ENCODE peak calls at places on chromosome X, in five cellular contexts. One of them, this sample, is unnamed.
A peak's percentile ranks its signal among the peaks of the same experiment; 100 is the strongest.

GRCh38 chrX:74449322-74449936 is 28.1 kb downstream of the SLC16A2 start:
- DNase-seq in H1: no peak
- DNase-seq in GM12878: no peak
- DNase-seq in WTC11: no peak
- DNase-seq in K562: no peak
- DNase-seq in this sample: no peak

GRCh38 chrX:69289046-69289838 is 124.0 kb upstream of the PJA1 start:
- DNase-seq in H1: no peak
- DNase-seq in GM12878: no peak
- DNase-seq in WTC11: no peak
- DNase-seq in K562: no peak
- DNase-seq in this sample: no peak

GRCh38 chrX:71224098-71224708 is 1.2 kb downstream of the GJB1 start:
- DNase-seq in H1: no peak
- DNase-seq in GM12878: no peak
- DNase-seq in WTC11: no peak
- DNase-seq in K562: no peak
- DNase-seq in this sample: no peak

GRCh38 chrX:331145-331771 is 12.7 kb upstream of the GTPBP6 start:
- DNase-seq in H1: no peak
- DNase-seq in GM12878: no peak
- DNase-seq in WTC11: peak; percentile 29
- DNase-seq in K562: no peak
- DNase-seq in this sample: no peak

GRCh38 chrX:152844256-152844655 is 13.4 kb downstream of the NSDHL start:
- DNase-seq in H1: no peak
- DNase-seq in GM12878: no peak
- DNase-seq in WTC11: no peak
- DNase-seq in K562: peak; percentile 14
- DNase-seq in this sample: no peak

GRCh38 chrX:78119521-78120227 is 15.6 kb downstream of the PGK1 start:
- DNase-seq in H1: no peak
- DNase-seq in GM12878: no peak
- DNase-seq in WTC11: no peak
- DNase-seq in K562: no peak
- DNase-seq in this sample: no peak

GRCh38 chrX:4380710-4381109 is 667.3 kb upstream of the PRKX start:
- DNase-seq in H1: no peak
- DNase-seq in GM12878: no peak
- DNase-seq in WTC11: no peak
- DNase-seq in K562: no peak
- DNase-seq in this sample: no peak

GRCh38 chrX:110172215-110172614 is 145.7 kb downstream of the AMMECR1 start:
- DNase-seq in H1: no peak
- DNase-seq in GM12878: peak; percentile 61
- DNase-seq in WTC11: no peak
- DNase-seq in K562: no peak
- DNase-seq in this sample: no peak

GRCh38 chrX:120759685-120760084 is 116.0 kb downstream of the CT47B1 start:
- DNase-seq in H1: no peak
- DNase-seq in GM12878: no peak
- DNase-seq in WTC11: no peak
- DNase-seq in K562: no peak
- DNase-seq in this sample: no peak

GRCh38 chrX:374566-374965 is 12.1 kb downstream of the PPP2R3B start:
- DNase-seq in H1: no peak
- DNase-seq in GM12878: no peak
- DNase-seq in WTC11: no peak
- DNase-seq in K562: no peak
- DNase-seq in this sample: no peak

GRCh38 chrX:13386636-13387035 is 66.8 kb upstream of the ATXN3L start:
- DNase-seq in H1: no peak
- DNase-seq in GM12878: no peak
- DNase-seq in WTC11: no peak
- DNase-seq in K562: no peak
- DNase-seq in this sample: peak; percentile 4

GRCh38 chrX:56763556-56764152 is 34.6 kb downstream of the NBDY start:
- DNase-seq in H1: no peak
- DNase-seq in GM12878: no peak
- DNase-seq in WTC11: no peak
- DNase-seq in K562: peak; percentile 1
- DNase-seq in this sample: peak; percentile 15

GRCh38 chrX:108199691-108200090 is 108.1 kb downstream of the ATG4A start:
- DNase-seq in H1: no peak
- DNase-seq in GM12878: no peak
- DNase-seq in WTC11: peak; percentile 18
- DNase-seq in K562: peak; percentile 34
- DNase-seq in this sample: peak; percentile 2

GRCh38 chrX:123087326-123087725 is 96.8 kb upstream of the GRIA3 start:
- DNase-seq in H1: no peak
- DNase-seq in GM12878: no peak
- DNase-seq in WTC11: no peak
- DNase-seq in K562: no peak
- DNase-seq in this sample: peak; percentile 81
- TF ChIP-seq CREB1 in H1: no peak
- TF ChIP-seq CREB1 in GM12878: no peak
- TF ChIP-seq CREB1 in WTC11: no peak
- TF ChIP-seq CREB1 in K562: no peak
- TF ChIP-seq CREB1 in this sample: no peak

GRCh38 chrX:118347131-118347530 is 1.2 kb downstream of the WDR44 start:
- DNase-seq in H1: no peak
- DNase-seq in GM12878: no peak
- DNase-seq in WTC11: no peak
- DNase-seq in K562: peak; percentile 71
- DNase-seq in this sample: peak; percentile 2
- TF ChIP-seq ATF2 in H1: no peak
- TF ChIP-seq ATF2 in GM12878: no peak
- TF ChIP-seq ATF2 in WTC11: no peak
- TF ChIP-seq ATF2 in K562: no peak
- TF ChIP-seq ATF2 in this sample: no peak

DNA sequence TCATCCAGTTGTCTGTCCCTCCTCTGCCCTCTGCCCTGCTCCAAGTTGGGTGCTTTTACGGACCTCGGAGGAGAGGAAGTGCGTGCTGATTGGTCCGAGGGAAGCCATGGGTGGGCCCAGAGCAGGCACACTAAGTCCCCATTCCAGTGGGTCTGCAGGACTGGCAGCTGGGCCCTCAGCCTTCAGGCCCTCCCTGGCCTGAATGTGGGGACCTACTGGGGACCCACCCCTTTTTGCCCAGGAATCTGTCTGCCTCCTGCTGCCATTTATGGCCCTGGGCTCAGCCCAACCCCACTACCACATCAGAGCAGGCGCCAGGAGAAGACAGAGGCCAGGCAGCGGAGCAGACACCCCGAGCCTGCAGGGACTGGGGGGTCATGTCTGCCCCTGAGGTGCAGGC is 169.6 kb downstream of the TEX13A start:
- DNase-seq in H1: no peak
- DNase-seq in GM12878: no peak
- DNase-seq in WTC11: no peak
- DNase-seq in K562: no peak
- DNase-seq in this sample: no peak
- TF ChIP-seq CREB1 in H1: no peak
- TF ChIP-seq CREB1 in GM12878: no peak
- TF ChIP-seq CREB1 in WTC11: no peak
- TF ChIP-seq CREB1 in K562: no peak
- TF ChIP-seq CREB1 in this sample: no peak

DNA sequence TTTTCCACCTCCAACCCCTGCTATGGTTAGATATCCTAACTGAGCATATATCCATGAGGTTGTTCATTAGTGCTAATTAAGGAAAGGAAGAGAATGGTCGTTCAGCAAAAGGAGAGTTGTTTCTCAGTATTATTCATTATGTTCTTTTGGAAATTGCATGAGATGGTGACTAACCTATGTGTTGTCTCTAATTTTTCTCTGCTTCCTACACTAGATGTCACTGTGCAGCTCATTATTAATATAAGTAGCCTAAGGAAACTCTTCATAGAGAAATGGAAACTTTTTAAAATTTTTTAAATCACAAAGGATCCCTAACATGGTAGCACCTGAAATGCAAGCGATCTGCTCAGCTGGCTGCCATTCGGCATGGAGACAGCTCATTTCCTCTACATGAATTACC is 67.7 kb upstream of the FAM9A start:
- DNase-seq in H1: no peak
- DNase-seq in GM12878: no peak
- DNase-seq in WTC11: no peak
- DNase-seq in K562: no peak
- DNase-seq in this sample: no peak
- TF ChIP-seq ATF2 in H1: no peak
- TF ChIP-seq ATF2 in GM12878: no peak
- TF ChIP-seq ATF2 in WTC11: no peak
- TF ChIP-seq ATF2 in K562: no peak
- TF ChIP-seq ATF2 in this sample: no peak

GRCh38 chrX:9458516-9459078 is 6.3 kb upstream of the TBL1X start:
- DNase-seq in H1: no peak
- DNase-seq in GM12878: no peak
- DNase-seq in WTC11: no peak
- DNase-seq in K562: no peak
- DNase-seq in this sample: no peak
- TF ChIP-seq CREB1 in H1: no peak
- TF ChIP-seq CREB1 in GM12878: no peak
- TF ChIP-seq CREB1 in WTC11: no peak
- TF ChIP-seq CREB1 in K562: no peak
- TF ChIP-seq CREB1 in this sample: no peak

GRCh38 chrX:72273718-72274117 is 3.3 kb downstream of the RPS4X start:
- DNase-seq in H1: no peak
- DNase-seq in GM12878: no peak
- DNase-seq in WTC11: no peak
- DNase-seq in K562: no peak
- DNase-seq in this sample: no peak
- TF ChIP-seq ATF2 in H1: no peak
- TF ChIP-seq ATF2 in GM12878: no peak
- TF ChIP-seq ATF2 in WTC11: no peak
- TF ChIP-seq ATF2 in K562: no peak
- TF ChIP-seq ATF2 in this sample: no peak

DNA sequence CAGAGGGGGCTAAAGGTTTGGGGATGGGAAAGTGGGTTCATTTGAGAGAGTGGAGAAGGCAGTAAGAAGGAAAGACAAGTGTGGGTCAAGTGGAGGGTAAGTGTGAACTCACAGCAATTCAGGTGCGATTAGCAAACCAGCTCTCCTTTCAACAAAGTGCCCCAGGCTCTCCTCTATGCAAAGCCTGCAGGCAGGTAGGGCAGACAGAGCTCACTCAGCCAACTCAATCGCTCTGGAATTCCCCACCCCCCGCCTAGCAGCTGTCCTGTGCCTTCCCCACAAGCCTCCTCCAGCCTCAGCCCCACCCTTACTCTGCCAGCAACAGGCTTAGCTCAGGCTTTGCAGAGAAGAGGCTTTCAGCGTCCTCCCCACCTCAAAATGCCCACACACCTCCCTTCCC is 14.8 kb upstream of the MAMLD1 start:
- DNase-seq in H1: peak; percentile 50
- DNase-seq in GM12878: no peak
- DNase-seq in WTC11: peak; percentile 71
- DNase-seq in K562: no peak
- DNase-seq in this sample: no peak
- TF ChIP-seq CREB1 in H1: no peak
- TF ChIP-seq CREB1 in GM12878: no peak
- TF ChIP-seq CREB1 in WTC11: no peak
- TF ChIP-seq CREB1 in K562: no peak
- TF ChIP-seq CREB1 in this sample: no peak

GRCh38 chrX:118218079-118218478 is 101.5 kb upstream of the KLHL13 start:
- DNase-seq in H1: no peak
- DNase-seq in GM12878: no peak
- DNase-seq in WTC11: no peak
- DNase-seq in K562: no peak
- DNase-seq in this sample: no peak

GRCh38 chrX:118216086-118216485 is 99.5 kb upstream of the KLHL13 start:
- DNase-seq in H1: no peak
- DNase-seq in GM12878: no peak
- DNase-seq in WTC11: no peak
- DNase-seq in K562: no peak
- DNase-seq in this sample: no peak

GRCh38 chrX:118212817-118213183 is 96.2 kb upstream of the KLHL13 start:
- DNase-seq in H1: no peak
- DNase-seq in GM12878: peak; percentile 52
- DNase-seq in WTC11: no peak
- DNase-seq in K562: no peak
- DNase-seq in this sample: no peak

GRCh38 chrX:118216488-118216887 is 99.9 kb upstream of the KLHL13 start:
- DNase-seq in H1: no peak
- DNase-seq in GM12878: no peak
- DNase-seq in WTC11: no peak
- DNase-seq in K562: no peak
- DNase-seq in this sample: no peak

GRCh38 chrX:118215346-118215745 is 98.7 kb upstream of the KLHL13 start:
- DNase-seq in H1: no peak
- DNase-seq in GM12878: no peak
- DNase-seq in WTC11: no peak
- DNase-seq in K562: no peak
- DNase-seq in this sample: no peak
- TF ChIP-seq ATF2 in H1: no peak
- TF ChIP-seq ATF2 in GM12878: no peak
- TF ChIP-seq ATF2 in WTC11: no peak
- TF ChIP-seq ATF2 in K562: no peak
- TF ChIP-seq ATF2 in this sample: no peak

GRCh38 chrX:134880866-134881265 is 109.9 kb upstream of the SMIM10 start:
- DNase-seq in H1: no peak
- DNase-seq in GM12878: no peak
- DNase-seq in WTC11: no peak
- DNase-seq in K562: no peak
- DNase-seq in this sample: no peak

GRCh38 chrX:134891652-134892051 is 99.1 kb upstream of the SMIM10 start:
- DNase-seq in H1: no peak
- DNase-seq in GM12878: no peak
- DNase-seq in WTC11: no peak
- DNase-seq in K562: no peak
- DNase-seq in this sample: no peak

GRCh38 chrX:134885336-134886016 is 105.3 kb upstream of the SMIM10 start:
- DNase-seq in H1: no peak
- DNase-seq in GM12878: no peak
- DNase-seq in WTC11: no peak
- DNase-seq in K562: no peak
- DNase-seq in this sample: peak; percentile 24

GRCh38 chrX:134883134-134883700 is 107.6 kb upstream of the SMIM10 start:
- DNase-seq in H1: no peak
- DNase-seq in GM12878: no peak
- DNase-seq in WTC11: no peak
- DNase-seq in K562: no peak
- DNase-seq in this sample: no peak

DNA sequence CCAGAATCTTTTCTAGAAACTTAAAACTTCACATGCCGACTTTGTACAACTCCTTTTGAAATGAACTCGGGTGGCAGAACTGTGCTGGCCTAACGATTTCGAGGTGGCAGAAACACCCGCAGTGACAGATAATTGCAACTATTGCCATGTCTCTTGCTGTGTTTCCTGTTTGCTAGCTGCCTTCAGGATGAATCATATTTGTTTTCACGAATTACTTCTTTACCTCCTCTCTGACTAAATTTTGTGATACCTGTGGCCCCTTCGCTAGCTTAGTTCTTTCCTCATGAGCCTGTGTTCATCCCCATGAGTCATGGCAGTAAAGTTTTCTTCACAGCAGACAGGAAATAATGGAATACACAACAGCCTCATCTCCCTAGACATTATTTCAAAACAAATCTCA is 104.6 kb upstream of the SMIM10 start:
- DNase-seq in H1: no peak
- DNase-seq in GM12878: no peak
- DNase-seq in WTC11: no peak
- DNase-seq in K562: no peak
- DNase-seq in this sample: peak; percentile 29
- TF ChIP-seq CREB1 in H1: no peak
- TF ChIP-seq CREB1 in GM12878: no peak
- TF ChIP-seq CREB1 in WTC11: no peak
- TF ChIP-seq CREB1 in K562: no peak
- TF ChIP-seq CREB1 in this sample: no peak

This sample was measured in HepG2.